ENCODE peak calls at places on chromosome 3, in nine cellular contexts. One of them, this sample, is unnamed.

GRCh38 chr3:133271491-133271890 is 128.4 kb upstream of the BFSP2 start:
- DNase-seq in Panc1: no peak
- DNase-seq in HCT116: no peak
- DNase-seq in HepG2: no peak
- DNase-seq in testis: no peak
- DNase-seq in lower lobe of right lung: no peak
- DNase-seq in fibroblast of lung: peak
- DNase-seq in stomach: no peak
- DNase-seq in brain microvascular endothelial cell: peak
- DNase-seq in this sample: peak

GRCh38 chr3:58924581-58924980 is 125.2 kb downstream of the CFAP20DC start:
- DNase-seq in Panc1: no peak
- DNase-seq in HCT116: no peak
- DNase-seq in HepG2: no peak
- DNase-seq in testis: no peak
- DNase-seq in lower lobe of right lung: no peak
- DNase-seq in fibroblast of lung: peak
- DNase-seq in stomach: no peak
- DNase-seq in brain microvascular endothelial cell: peak
- DNase-seq in this sample: no peak

GRCh38 chr3:113867506-113867905 is 28.9 kb downstream of the GRAMD1C start:
- DNase-seq in Panc1: no peak
- DNase-seq in HCT116: peak
- DNase-seq in HepG2: no peak
- DNase-seq in testis: no peak
- DNase-seq in lower lobe of right lung: no peak
- DNase-seq in fibroblast of lung: no peak
- DNase-seq in stomach: no peak
- DNase-seq in brain microvascular endothelial cell: peak
- DNase-seq in this sample: peak

GRCh38 chr3:48700750-48701405 is 15.2 kb upstream of the NCKIPSD start:
- DNase-seq in Panc1: no peak
- DNase-seq in HCT116: no peak
- DNase-seq in HepG2: no peak
- DNase-seq in testis: no peak
- DNase-seq in lower lobe of right lung: no peak
- DNase-seq in fibroblast of lung: no peak
- DNase-seq in stomach: no peak
- DNase-seq in brain microvascular endothelial cell: no peak
- DNase-seq in this sample: no peak

GRCh38 chr3:184320099-184320445 is 5.7 kb downstream of the EIF4G1 start:
- DNase-seq in Panc1: peak
- DNase-seq in HCT116: peak
- DNase-seq in HepG2: peak
- DNase-seq in testis: peak
- DNase-seq in lower lobe of right lung: peak
- DNase-seq in fibroblast of lung: peak
- DNase-seq in stomach: peak
- DNase-seq in brain microvascular endothelial cell: peak
- DNase-seq in this sample: peak

GRCh38 chr3:13277130-13277783 is 142.9 kb downstream of the NUP210 start:
- DNase-seq in Panc1: no peak
- DNase-seq in HCT116: no peak
- DNase-seq in HepG2: no peak
- DNase-seq in testis: peak
- DNase-seq in lower lobe of right lung: peak
- DNase-seq in fibroblast of lung: no peak
- DNase-seq in stomach: no peak
- DNase-seq in brain microvascular endothelial cell: no peak
- DNase-seq in this sample: no peak

GRCh38 chr3:137174514-137174913 is 216.7 kb downstream of the IL20RB start:
- DNase-seq in Panc1: no peak
- DNase-seq in HCT116: no peak
- DNase-seq in HepG2: no peak
- DNase-seq in testis: no peak
- DNase-seq in lower lobe of right lung: no peak
- DNase-seq in fibroblast of lung: no peak
- DNase-seq in stomach: no peak
- DNase-seq in brain microvascular endothelial cell: no peak
- DNase-seq in this sample: no peak

GRCh38 chr3:95289295-95289694 is 1226.4 kb downstream of the NSUN3 start:
- DNase-seq in Panc1: no peak
- DNase-seq in HCT116: no peak
- DNase-seq in HepG2: no peak
- DNase-seq in testis: no peak
- DNase-seq in lower lobe of right lung: no peak
- DNase-seq in fibroblast of lung: peak
- DNase-seq in stomach: no peak
- DNase-seq in brain microvascular endothelial cell: peak
- DNase-seq in this sample: no peak

GRCh38 chr3:123105201-123106189 is 38.7 kb downstream of the PDIA5 start:
- DNase-seq in Panc1: no peak
- DNase-seq in HCT116: no peak
- DNase-seq in HepG2: no peak
- DNase-seq in testis: no peak
- DNase-seq in lower lobe of right lung: no peak
- DNase-seq in fibroblast of lung: no peak
- DNase-seq in stomach: no peak
- DNase-seq in brain microvascular endothelial cell: no peak
- DNase-seq in this sample: no peak

GRCh38 chr3:139388077-139388476 is 1.4 kb downstream of the COPB2 start:
- DNase-seq in Panc1: no peak
- DNase-seq in HCT116: no peak
- DNase-seq in HepG2: no peak
- DNase-seq in testis: no peak
- DNase-seq in lower lobe of right lung: no peak
- DNase-seq in fibroblast of lung: no peak
- DNase-seq in stomach: no peak
- DNase-seq in brain microvascular endothelial cell: no peak
- DNase-seq in this sample: no peak
- H3K4me3 ChIP-seq in Panc1: peak
- H3K4me3 ChIP-seq in HCT116: peak
- H3K4me3 ChIP-seq in HepG2: peak
- H3K4me3 ChIP-seq in testis: peak
- H3K4me3 ChIP-seq in lower lobe of right lung: peak
- H3K4me3 ChIP-seq in fibroblast of lung: peak
- H3K4me3 ChIP-seq in stomach: peak
- H3K4me3 ChIP-seq in brain microvascular endothelial cell: peak
- H3K4me3 ChIP-seq in this sample: peak

GRCh38 chr3:169929830-169930519 is 18.6 kb downstream of the SAMD7 start:
- DNase-seq in Panc1: no peak
- DNase-seq in HCT116: peak
- DNase-seq in HepG2: no peak
- DNase-seq in testis: no peak
- DNase-seq in lower lobe of right lung: no peak
- DNase-seq in fibroblast of lung: no peak
- DNase-seq in stomach: no peak
- DNase-seq in brain microvascular endothelial cell: no peak
- DNase-seq in this sample: no peak
- TF ChIP-seq CTCF in Panc1: peak
- TF ChIP-seq CTCF in HCT116: no peak
- TF ChIP-seq CTCF in HepG2: peak
- TF ChIP-seq CTCF in testis: no peak
- TF ChIP-seq CTCF in lower lobe of right lung: no peak
- TF ChIP-seq CTCF in fibroblast of lung: no peak
- TF ChIP-seq CTCF in stomach: no peak
- TF ChIP-seq CTCF in brain microvascular endothelial cell: no peak
- TF ChIP-seq CTCF in this sample: no peak

GRCh38 chr3:50303038-50303815 is at the start of gene HYAL1:
- DNase-seq in Panc1: no peak
- DNase-seq in HCT116: peak
- DNase-seq in HepG2: peak
- DNase-seq in testis: no peak
- DNase-seq in lower lobe of right lung: peak
- DNase-seq in fibroblast of lung: no peak
- DNase-seq in stomach: peak
- DNase-seq in brain microvascular endothelial cell: no peak
- DNase-seq in this sample: no peak

GRCh38 chr3:50300681-50301254 is 1.6 kb upstream of the HYAL3 start:
- DNase-seq in Panc1: no peak
- DNase-seq in HCT116: no peak
- DNase-seq in HepG2: no peak
- DNase-seq in testis: no peak
- DNase-seq in lower lobe of right lung: no peak
- DNase-seq in fibroblast of lung: no peak
- DNase-seq in stomach: no peak
- DNase-seq in brain microvascular endothelial cell: no peak
- DNase-seq in this sample: no peak

GRCh38 chr3:50299929-50300680 is 900 bp upstream of the HYAL3 start:
- DNase-seq in Panc1: no peak
- DNase-seq in HCT116: no peak
- DNase-seq in HepG2: no peak
- DNase-seq in testis: no peak
- DNase-seq in lower lobe of right lung: peak
- DNase-seq in fibroblast of lung: no peak
- DNase-seq in stomach: no peak
- DNase-seq in brain microvascular endothelial cell: no peak
- DNase-seq in this sample: no peak

GRCh38 chr3:50304601-50305000 is 1.2 kb upstream of the HYAL1 start:
- DNase-seq in Panc1: no peak
- DNase-seq in HCT116: no peak
- DNase-seq in HepG2: no peak
- DNase-seq in testis: no peak
- DNase-seq in lower lobe of right lung: no peak
- DNase-seq in fibroblast of lung: no peak
- DNase-seq in stomach: no peak
- DNase-seq in brain microvascular endothelial cell: no peak
- DNase-seq in this sample: no peak

DNA sequence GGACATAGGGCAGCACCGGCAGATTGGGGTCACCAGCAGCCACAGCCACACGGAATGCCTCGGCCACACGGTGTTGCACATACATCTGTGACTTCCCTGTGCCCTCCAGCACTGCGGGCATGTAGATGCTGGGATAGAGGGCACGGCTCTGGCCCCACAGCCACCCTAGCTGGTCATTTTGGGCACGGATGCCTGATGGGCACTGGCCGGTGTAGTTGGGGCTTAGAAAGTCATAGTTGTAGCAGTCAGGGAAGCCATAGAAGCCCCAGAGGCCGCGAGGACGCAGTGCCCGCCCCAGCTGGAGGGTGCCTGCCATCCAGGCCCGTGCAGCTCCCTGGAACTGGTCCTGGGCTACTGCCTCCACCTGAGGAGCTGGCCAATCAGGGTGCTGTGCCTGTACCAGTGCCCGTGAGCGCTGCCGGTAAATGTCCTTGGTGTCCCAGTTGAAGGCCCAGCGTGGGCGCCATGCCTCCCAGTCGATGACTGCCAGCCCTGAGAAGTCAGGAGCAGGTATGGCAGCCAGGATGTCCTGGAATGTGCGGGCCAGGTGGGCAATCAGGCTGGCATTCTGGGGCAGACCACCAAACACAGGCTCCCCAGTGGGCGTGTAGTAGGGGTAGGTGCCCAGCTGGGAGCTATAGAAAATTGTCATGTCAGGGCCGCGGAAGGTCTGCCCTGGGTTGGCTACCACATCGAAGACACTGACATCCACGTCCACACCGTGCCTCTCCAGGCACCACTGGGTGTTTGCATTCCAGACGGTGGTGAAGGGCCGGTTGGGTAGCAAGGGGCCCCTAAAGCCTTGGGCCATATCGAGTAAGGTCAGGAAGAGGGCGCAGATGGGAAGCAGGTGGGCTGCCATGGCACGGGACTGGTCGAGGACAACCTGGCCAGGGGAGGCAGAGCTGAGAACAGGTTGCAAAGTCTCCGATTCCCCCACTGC is 1.0 kb downstream of the HYAL1 start:
- DNase-seq in Panc1: no peak
- DNase-seq in HCT116: no peak
- DNase-seq in HepG2: no peak
- DNase-seq in testis: no peak
- DNase-seq in lower lobe of right lung: no peak
- DNase-seq in fibroblast of lung: no peak
- DNase-seq in stomach: no peak
- DNase-seq in brain microvascular endothelial cell: no peak
- DNase-seq in this sample: no peak
- H3K27ac ChIP-seq in Panc1: no peak
- H3K27ac ChIP-seq in HCT116: peak
- H3K27ac ChIP-seq in HepG2: peak
- H3K27ac ChIP-seq in testis: peak
- H3K27ac ChIP-seq in lower lobe of right lung: peak
- H3K27ac ChIP-seq in fibroblast of lung: no peak
- H3K27ac ChIP-seq in stomach: peak
- H3K27ac ChIP-seq in brain microvascular endothelial cell: no peak
- H3K27ac ChIP-seq in this sample: no peak

GRCh38 chr3:171347017-171347979 is 112.9 kb downstream of the TNIK start:
- DNase-seq in Panc1: no peak
- DNase-seq in HCT116: no peak
- DNase-seq in HepG2: no peak
- DNase-seq in testis: no peak
- DNase-seq in lower lobe of right lung: no peak
- DNase-seq in fibroblast of lung: peak
- DNase-seq in stomach: no peak
- DNase-seq in brain microvascular endothelial cell: peak
- DNase-seq in this sample: no peak
- H3K4me3 ChIP-seq in Panc1: no peak
- H3K4me3 ChIP-seq in HCT116: no peak
- H3K4me3 ChIP-seq in HepG2: no peak
- H3K4me3 ChIP-seq in testis: no peak
- H3K4me3 ChIP-seq in lower lobe of right lung: no peak
- H3K4me3 ChIP-seq in fibroblast of lung: no peak
- H3K4me3 ChIP-seq in stomach: no peak
- H3K4me3 ChIP-seq in brain microvascular endothelial cell: no peak
- H3K4me3 ChIP-seq in this sample: no peak

GRCh38 chr3:17473761-17474160 is 268.7 kb downstream of the TBC1D5 start:
- DNase-seq in Panc1: no peak
- DNase-seq in HCT116: no peak
- DNase-seq in HepG2: no peak
- DNase-seq in testis: no peak
- DNase-seq in lower lobe of right lung: no peak
- DNase-seq in fibroblast of lung: peak
- DNase-seq in stomach: no peak
- DNase-seq in brain microvascular endothelial cell: no peak
- DNase-seq in this sample: no peak
- TF ChIP-seq CTCF in Panc1: no peak
- TF ChIP-seq CTCF in HCT116: peak
- TF ChIP-seq CTCF in HepG2: no peak
- TF ChIP-seq CTCF in testis: no peak
- TF ChIP-seq CTCF in lower lobe of right lung: no peak
- TF ChIP-seq CTCF in fibroblast of lung: peak
- TF ChIP-seq CTCF in stomach: no peak
- TF ChIP-seq CTCF in brain microvascular endothelial cell: no peak
- TF ChIP-seq CTCF in this sample: peak

GRCh38 chr3:129661766-129662165 is 55.3 kb upstream of the PLXND1 start:
- DNase-seq in Panc1: no peak
- DNase-seq in HCT116: no peak
- DNase-seq in HepG2: no peak
- DNase-seq in testis: no peak
- DNase-seq in lower lobe of right lung: no peak
- DNase-seq in fibroblast of lung: no peak
- DNase-seq in stomach: no peak
- DNase-seq in brain microvascular endothelial cell: no peak
- DNase-seq in this sample: no peak
- H3K27ac ChIP-seq in Panc1: no peak
- H3K27ac ChIP-seq in HCT116: no peak
- H3K27ac ChIP-seq in HepG2: peak
- H3K27ac ChIP-seq in testis: no peak
- H3K27ac ChIP-seq in lower lobe of right lung: no peak
- H3K27ac ChIP-seq in fibroblast of lung: no peak
- H3K27ac ChIP-seq in stomach: no peak
- H3K27ac ChIP-seq in brain microvascular endothelial cell: no peak
- H3K27ac ChIP-seq in this sample: no peak

This sample was measured in AG04450.